ENCODE peak calls at places on chromosome 5, in ten cellular contexts. One of them, this sample, is unnamed.

GRCh38 chr5:147223951-147224791 is 10.7 kb upstream of the STK32A start:
- DNase-seq in fibroblast of the conjunctiva: peak; percentile 23
- DNase-seq in cardiac fibroblast: peak; percentile 76
- DNase-seq in caudate nucleus: no peak
- DNase-seq in dermis microvascular lymphatic vessel endothelial cell: peak; percentile 5
- DNase-seq in astrocyte of the spinal cord: peak; percentile 63
- DNase-seq in cardiac muscle cell: peak; percentile 68
- DNase-seq in small intestine: peak; percentile 20
- DNase-seq in naive thymus-derived CD4-positive, alpha-beta T cell: no peak
- DNase-seq in neural crest cell: no peak
- DNase-seq in this sample: peak; percentile 29

GRCh38 chr5:61969761-61970160 is 336.2 kb upstream of the KIF2A start:
- DNase-seq in fibroblast of the conjunctiva: no peak
- DNase-seq in cardiac fibroblast: no peak
- DNase-seq in caudate nucleus: no peak
- DNase-seq in dermis microvascular lymphatic vessel endothelial cell: no peak
- DNase-seq in astrocyte of the spinal cord: no peak
- DNase-seq in cardiac muscle cell: no peak
- DNase-seq in small intestine: no peak
- DNase-seq in naive thymus-derived CD4-positive, alpha-beta T cell: no peak
- DNase-seq in neural crest cell: no peak
- DNase-seq in this sample: no peak

GRCh38 chr5:93325946-93326345 is 255.1 kb downstream of the NR2F1-AS1 start:
- DNase-seq in fibroblast of the conjunctiva: no peak
- DNase-seq in cardiac fibroblast: no peak
- DNase-seq in caudate nucleus: no peak
- DNase-seq in dermis microvascular lymphatic vessel endothelial cell: no peak
- DNase-seq in astrocyte of the spinal cord: no peak
- DNase-seq in cardiac muscle cell: no peak
- DNase-seq in small intestine: no peak
- DNase-seq in naive thymus-derived CD4-positive, alpha-beta T cell: no peak
- DNase-seq in neural crest cell: no peak
- DNase-seq in this sample: no peak

GRCh38 chr5:154276932-154277331 is 86.4 kb downstream of the GALNT10 start:
- DNase-seq in fibroblast of the conjunctiva: peak; percentile 95
- DNase-seq in cardiac fibroblast: peak; percentile 95
- DNase-seq in caudate nucleus: no peak
- DNase-seq in dermis microvascular lymphatic vessel endothelial cell: no peak
- DNase-seq in astrocyte of the spinal cord: peak; percentile 93
- DNase-seq in cardiac muscle cell: peak; percentile 96
- DNase-seq in small intestine: no peak
- DNase-seq in naive thymus-derived CD4-positive, alpha-beta T cell: no peak
- DNase-seq in neural crest cell: no peak
- DNase-seq in this sample: no peak

GRCh38 chr5:34719029-34719428 is 62.9 kb downstream of the RAI14 start:
- DNase-seq in fibroblast of the conjunctiva: no peak
- DNase-seq in cardiac fibroblast: no peak
- DNase-seq in caudate nucleus: no peak
- DNase-seq in dermis microvascular lymphatic vessel endothelial cell: peak; percentile 39
- DNase-seq in astrocyte of the spinal cord: no peak
- DNase-seq in cardiac muscle cell: no peak
- DNase-seq in small intestine: no peak
- DNase-seq in naive thymus-derived CD4-positive, alpha-beta T cell: no peak
- DNase-seq in neural crest cell: no peak
- DNase-seq in this sample: no peak

GRCh38 chr5:128920345-128921215 is 44.7 kb upstream of the SLC27A6 start:
- DNase-seq in fibroblast of the conjunctiva: peak; percentile 26
- DNase-seq in cardiac fibroblast: peak; percentile 39
- DNase-seq in caudate nucleus: no peak
- DNase-seq in dermis microvascular lymphatic vessel endothelial cell: peak; percentile 72
- DNase-seq in astrocyte of the spinal cord: peak; percentile 60
- DNase-seq in cardiac muscle cell: peak; percentile 52
- DNase-seq in small intestine: no peak
- DNase-seq in naive thymus-derived CD4-positive, alpha-beta T cell: no peak
- DNase-seq in neural crest cell: no peak
- DNase-seq in this sample: no peak

GRCh38 chr5:1011226-1011631 is 2.6 kb downstream of the NKD2 start:
- DNase-seq in fibroblast of the conjunctiva: no peak
- DNase-seq in cardiac fibroblast: no peak
- DNase-seq in caudate nucleus: no peak
- DNase-seq in dermis microvascular lymphatic vessel endothelial cell: no peak
- DNase-seq in astrocyte of the spinal cord: no peak
- DNase-seq in cardiac muscle cell: peak; percentile 28
- DNase-seq in small intestine: no peak
- DNase-seq in naive thymus-derived CD4-positive, alpha-beta T cell: no peak
- DNase-seq in neural crest cell: no peak
- DNase-seq in this sample: peak; percentile 56

GRCh38 chr5:177447066-177447610 is 524 bp downstream of the PRR7 start:
- DNase-seq in fibroblast of the conjunctiva: no peak
- DNase-seq in cardiac fibroblast: peak; percentile 50
- DNase-seq in caudate nucleus: peak; percentile 74
- DNase-seq in dermis microvascular lymphatic vessel endothelial cell: no peak
- DNase-seq in astrocyte of the spinal cord: no peak
- DNase-seq in cardiac muscle cell: peak; percentile 49
- DNase-seq in small intestine: no peak
- DNase-seq in naive thymus-derived CD4-positive, alpha-beta T cell: peak; percentile 69
- DNase-seq in neural crest cell: peak; percentile 70
- DNase-seq in this sample: peak; percentile 82

GRCh38 chr5:119331566-119332095 is 24.2 kb upstream of the TNFAIP8 start:
- DNase-seq in fibroblast of the conjunctiva: no peak
- DNase-seq in cardiac fibroblast: no peak
- DNase-seq in caudate nucleus: no peak
- DNase-seq in dermis microvascular lymphatic vessel endothelial cell: no peak
- DNase-seq in astrocyte of the spinal cord: no peak
- DNase-seq in cardiac muscle cell: no peak
- DNase-seq in small intestine: no peak
- DNase-seq in naive thymus-derived CD4-positive, alpha-beta T cell: no peak
- DNase-seq in neural crest cell: no peak
- DNase-seq in this sample: no peak

GRCh38 chr5:150105898-150106615 is 19.7 kb upstream of the CSF1R start:
- DNase-seq in fibroblast of the conjunctiva: no peak
- DNase-seq in cardiac fibroblast: no peak
- DNase-seq in caudate nucleus: no peak
- DNase-seq in dermis microvascular lymphatic vessel endothelial cell: no peak
- DNase-seq in astrocyte of the spinal cord: no peak
- DNase-seq in cardiac muscle cell: no peak
- DNase-seq in small intestine: no peak
- DNase-seq in naive thymus-derived CD4-positive, alpha-beta T cell: no peak
- DNase-seq in neural crest cell: no peak
- DNase-seq in this sample: no peak

GRCh38 chr5:60636001-60636400 is 64.0 kb downstream of the DEPDC1B start:
- DNase-seq in fibroblast of the conjunctiva: no peak
- DNase-seq in cardiac fibroblast: no peak
- DNase-seq in caudate nucleus: no peak
- DNase-seq in dermis microvascular lymphatic vessel endothelial cell: no peak
- DNase-seq in astrocyte of the spinal cord: no peak
- DNase-seq in cardiac muscle cell: no peak
- DNase-seq in small intestine: no peak
- DNase-seq in naive thymus-derived CD4-positive, alpha-beta T cell: no peak
- DNase-seq in neural crest cell: no peak
- DNase-seq in this sample: no peak

This sample was measured in nephron progenitor cell.